ENCODE peak calls at places on chromosomes 16 and 17, in six cellular contexts. V, W, D, P, R and A are unnamed samples.

GRCh38 chr17:73824321-73824720 is 180.1 kb upstream of the SDK2 start:
- DNase-seq in P (no peak), V (no peak), W (no peak), D (no peak), R (no peak), A (no peak)

GRCh38 chr16:67833035-67833417 is 9.1 kb upstream of the THAP11 start:
- DNase-seq in V (peak; percentile 73), R (no peak), W (no peak), D (no peak), P (peak; percentile 85), A (peak; percentile 75)

GRCh38 chr16:63187638-63188037 is 1151.4 kb upstream of the CDH8 start:
- DNase-seq in P (no peak), R (no peak), D (no peak), V (no peak), W (no peak), A (no peak)

GRCh38 chr17:2263183-2263954 is 40.2 kb downstream of the SMG6 start:
- DNase-seq in D (no peak), W (no peak), V (no peak), R (no peak), P (no peak), A (no peak)

GRCh38 chr17:62941358-62941991 is 24.6 kb upstream of the TANC2 start:
- DNase-seq in W (no peak), V (peak; percentile 18), D (no peak), P (no peak), R (no peak), A (no peak)

GRCh38 chr17:44587339-44587738 is 30.1 kb downstream of the FZD2 start:
- DNase-seq in W (peak; percentile 57), R (peak; percentile 74), V (peak; percentile 83), D (no peak), P (peak; percentile 88), A (peak; percentile 81)

GRCh38 chr17:28950017-28950751 is 1.1 kb downstream of the PHF12 start:
- DNase-seq in P (no peak), V (peak; percentile 55), R (peak; percentile 61), D (peak; percentile 50), W (peak; percentile 48), A (peak; percentile 57)

GRCh38 chr17:79340771-79341528 is 266.3 kb downstream of the ENGASE start:
- DNase-seq in V (no peak), R (no peak), W (no peak), P (no peak), D (no peak), A (no peak)